ENCODE peak calls at places on chromosome 1, in seven cellular contexts. One of them, this sample, is unnamed.

GRCh38 chr1:230591676-230592075 is 50.6 kb upstream of the COG2 start:
- DNase-seq in mucosa of descending colon: no peak
- DNase-seq in SW480: no peak
- DNase-seq in hypothalamus: no peak
- DNase-seq in endothelial cell: no peak
- DNase-seq in brain microvascular endothelial cell: no peak
- DNase-seq in trophoblast cell: no peak
- DNase-seq in this sample: no peak

GRCh38 chr1:55725378-55725777 is 510.2 kb upstream of the USP24 start:
- DNase-seq in mucosa of descending colon: no peak
- DNase-seq in SW480: no peak
- DNase-seq in hypothalamus: no peak
- DNase-seq in endothelial cell: no peak
- DNase-seq in brain microvascular endothelial cell: peak
- DNase-seq in trophoblast cell: no peak
- DNase-seq in this sample: no peak

GRCh38 chr1:168696125-168696524 is 32.9 kb downstream of the DPT start:
- DNase-seq in mucosa of descending colon: no peak
- DNase-seq in SW480: no peak
- DNase-seq in hypothalamus: no peak
- DNase-seq in endothelial cell: no peak
- DNase-seq in brain microvascular endothelial cell: no peak
- DNase-seq in trophoblast cell: no peak
- DNase-seq in this sample: no peak

GRCh38 chr1:209770636-209771415 is 13.5 kb downstream of the C1orf74 start:
- DNase-seq in mucosa of descending colon: no peak
- DNase-seq in SW480: no peak
- DNase-seq in hypothalamus: no peak
- DNase-seq in endothelial cell: no peak
- DNase-seq in brain microvascular endothelial cell: no peak
- DNase-seq in trophoblast cell: no peak
- DNase-seq in this sample: no peak

GRCh38 chr1:212161231-212161781 is 123.9 kb upstream of the PPP2R5A start:
- DNase-seq in mucosa of descending colon: no peak
- DNase-seq in SW480: peak
- DNase-seq in hypothalamus: no peak
- DNase-seq in endothelial cell: no peak
- DNase-seq in brain microvascular endothelial cell: peak
- DNase-seq in trophoblast cell: no peak
- DNase-seq in this sample: no peak

GRCh38 chr1:78565393-78565792 is 54.9 kb upstream of the IFI44L start:
- DNase-seq in mucosa of descending colon: no peak
- DNase-seq in SW480: no peak
- DNase-seq in hypothalamus: no peak
- DNase-seq in endothelial cell: no peak
- DNase-seq in brain microvascular endothelial cell: no peak
- DNase-seq in trophoblast cell: no peak
- DNase-seq in this sample: no peak

GRCh38 chr1:111976332-111976731 is 13.1 kb downstream of the KCND3 start:
- DNase-seq in mucosa of descending colon: no peak
- DNase-seq in SW480: no peak
- DNase-seq in hypothalamus: no peak
- DNase-seq in endothelial cell: no peak
- DNase-seq in brain microvascular endothelial cell: no peak
- DNase-seq in trophoblast cell: no peak
- DNase-seq in this sample: no peak

GRCh38 chr1:241749924-241750695 is 97.9 kb upstream of the EXO1 start:
- DNase-seq in mucosa of descending colon: no peak
- DNase-seq in SW480: no peak
- DNase-seq in hypothalamus: no peak
- DNase-seq in endothelial cell: no peak
- DNase-seq in brain microvascular endothelial cell: no peak
- DNase-seq in trophoblast cell: peak
- DNase-seq in this sample: no peak

GRCh38 chr1:152441756-152442155 is 27.7 kb upstream of the CRNN start:
- DNase-seq in mucosa of descending colon: no peak
- DNase-seq in SW480: no peak
- DNase-seq in hypothalamus: no peak
- DNase-seq in endothelial cell: no peak
- DNase-seq in brain microvascular endothelial cell: no peak
- DNase-seq in trophoblast cell: no peak
- DNase-seq in this sample: no peak

GRCh38 chr1:84152649-84153056 is 8.6 kb downstream of the PRKACB start:
- DNase-seq in mucosa of descending colon: no peak
- DNase-seq in SW480: no peak
- DNase-seq in hypothalamus: no peak
- DNase-seq in endothelial cell: no peak
- DNase-seq in brain microvascular endothelial cell: no peak
- DNase-seq in trophoblast cell: no peak
- DNase-seq in this sample: no peak

GRCh38 chr1:36258960-36259344 is 34.7 kb downstream of the THRAP3 start:
- DNase-seq in mucosa of descending colon: no peak
- DNase-seq in SW480: no peak
- DNase-seq in hypothalamus: no peak
- DNase-seq in endothelial cell: no peak
- DNase-seq in brain microvascular endothelial cell: no peak
- DNase-seq in trophoblast cell: no peak
- DNase-seq in this sample: no peak

GRCh38 chr1:234683856-234684632 is 74.1 kb upstream of the IRF2BP2 start:
- DNase-seq in mucosa of descending colon: no peak
- DNase-seq in SW480: peak
- DNase-seq in hypothalamus: no peak
- DNase-seq in endothelial cell: no peak
- DNase-seq in brain microvascular endothelial cell: peak
- DNase-seq in trophoblast cell: peak
- DNase-seq in this sample: no peak

GRCh38 chr1:202966006-202966904 is 802 bp downstream of the CYB5R1 start:
- DNase-seq in mucosa of descending colon: no peak
- DNase-seq in SW480: no peak
- DNase-seq in hypothalamus: no peak
- DNase-seq in endothelial cell: no peak
- DNase-seq in brain microvascular endothelial cell: no peak
- DNase-seq in trophoblast cell: no peak
- DNase-seq in this sample: no peak

GRCh38 chr1:152932170-152932811 is 14.7 kb upstream of the SPRR5 start:
- DNase-seq in mucosa of descending colon: no peak
- DNase-seq in SW480: no peak
- DNase-seq in hypothalamus: no peak
- DNase-seq in endothelial cell: no peak
- DNase-seq in brain microvascular endothelial cell: no peak
- DNase-seq in trophoblast cell: no peak
- DNase-seq in this sample: no peak

GRCh38 chr1:70497152-70497551 is 86.1 kb downstream of the CTH start:
- DNase-seq in mucosa of descending colon: no peak
- DNase-seq in SW480: no peak
- DNase-seq in hypothalamus: no peak
- DNase-seq in endothelial cell: no peak
- DNase-seq in brain microvascular endothelial cell: no peak
- DNase-seq in trophoblast cell: no peak
- DNase-seq in this sample: no peak

GRCh38 chr1:30524840-30525617 is 198.4 kb downstream of the MATN1 start:
- DNase-seq in mucosa of descending colon: no peak
- DNase-seq in SW480: no peak
- DNase-seq in hypothalamus: no peak
- DNase-seq in endothelial cell: no peak
- DNase-seq in brain microvascular endothelial cell: no peak
- DNase-seq in trophoblast cell: no peak
- DNase-seq in this sample: no peak

GRCh38 chr1:156106624-156107488 is 7.7 kb upstream of the LMNA start:
- DNase-seq in mucosa of descending colon: peak
- DNase-seq in SW480: peak
- DNase-seq in hypothalamus: peak
- DNase-seq in endothelial cell: no peak
- DNase-seq in brain microvascular endothelial cell: no peak
- DNase-seq in trophoblast cell: no peak
- DNase-seq in this sample: no peak

GRCh38 chr1:94061513-94062443 is 59.2 kb downstream of the ABCA4 start:
- DNase-seq in mucosa of descending colon: peak
- DNase-seq in SW480: peak
- DNase-seq in hypothalamus: peak
- DNase-seq in endothelial cell: peak
- DNase-seq in brain microvascular endothelial cell: peak
- DNase-seq in trophoblast cell: peak
- DNase-seq in this sample: no peak

GRCh38 chr1:205811660-205812059 is 1.3 kb downstream of the SLC41A1 start:
- DNase-seq in mucosa of descending colon: no peak
- DNase-seq in SW480: no peak
- DNase-seq in hypothalamus: peak
- DNase-seq in endothelial cell: no peak
- DNase-seq in brain microvascular endothelial cell: peak
- DNase-seq in trophoblast cell: no peak
- DNase-seq in this sample: no peak

GRCh38 chr1:194289569-194290266 is 1103.3 kb upstream of the B3GALT2 start:
- DNase-seq in mucosa of descending colon: no peak
- DNase-seq in SW480: peak
- DNase-seq in hypothalamus: no peak
- DNase-seq in endothelial cell: no peak
- DNase-seq in brain microvascular endothelial cell: no peak
- DNase-seq in trophoblast cell: no peak
- DNase-seq in this sample: peak

GRCh38 chr1:84582802-84583587 is 8.8 kb upstream of the CTBS start:
- DNase-seq in mucosa of descending colon: no peak
- DNase-seq in SW480: peak
- DNase-seq in hypothalamus: no peak
- DNase-seq in endothelial cell: no peak
- DNase-seq in brain microvascular endothelial cell: no peak
- DNase-seq in trophoblast cell: no peak
- DNase-seq in this sample: no peak

GRCh38 chr1:35505911-35506798 is 51.0 kb downstream of the KIAA0319L start:
- DNase-seq in mucosa of descending colon: no peak
- DNase-seq in SW480: peak
- DNase-seq in hypothalamus: no peak
- DNase-seq in endothelial cell: no peak
- DNase-seq in brain microvascular endothelial cell: peak
- DNase-seq in trophoblast cell: peak
- DNase-seq in this sample: peak

GRCh38 chr1:45263132-45263531 is 56.7 kb upstream of the ZSWIM5 start:
- DNase-seq in mucosa of descending colon: no peak
- DNase-seq in SW480: no peak
- DNase-seq in hypothalamus: no peak
- DNase-seq in endothelial cell: no peak
- DNase-seq in brain microvascular endothelial cell: no peak
- DNase-seq in trophoblast cell: no peak
- DNase-seq in this sample: no peak

GRCh38 chr1:151386002-151386401 is 13.4 kb upstream of the PSMB4 start:
- DNase-seq in mucosa of descending colon: no peak
- DNase-seq in SW480: no peak
- DNase-seq in hypothalamus: no peak
- DNase-seq in endothelial cell: no peak
- DNase-seq in brain microvascular endothelial cell: no peak
- DNase-seq in trophoblast cell: no peak
- DNase-seq in this sample: no peak

GRCh38 chr1:206551985-206552325 is 44.6 kb downstream of the RASSF5 start:
- DNase-seq in mucosa of descending colon: no peak
- DNase-seq in SW480: no peak
- DNase-seq in hypothalamus: no peak
- DNase-seq in endothelial cell: no peak
- DNase-seq in brain microvascular endothelial cell: no peak
- DNase-seq in trophoblast cell: no peak
- DNase-seq in this sample: peak

GRCh38 chr1:56145524-56145923 is 433.8 kb downstream of the PLPP3 start:
- DNase-seq in mucosa of descending colon: no peak
- DNase-seq in SW480: no peak
- DNase-seq in hypothalamus: no peak
- DNase-seq in endothelial cell: no peak
- DNase-seq in brain microvascular endothelial cell: no peak
- DNase-seq in trophoblast cell: no peak
- DNase-seq in this sample: no peak

GRCh38 chr1:52904590-52905375 is 16.8 kb downstream of the ECHDC2 start:
- DNase-seq in mucosa of descending colon: peak
- DNase-seq in SW480: no peak
- DNase-seq in hypothalamus: no peak
- DNase-seq in endothelial cell: peak
- DNase-seq in brain microvascular endothelial cell: peak
- DNase-seq in trophoblast cell: no peak
- DNase-seq in this sample: no peak

GRCh38 chr1:167935252-167936067 is 1.0 kb upstream of the DCAF6 start:
- DNase-seq in mucosa of descending colon: peak
- DNase-seq in SW480: peak
- DNase-seq in hypothalamus: peak
- DNase-seq in endothelial cell: no peak
- DNase-seq in brain microvascular endothelial cell: peak
- DNase-seq in trophoblast cell: peak
- DNase-seq in this sample: peak

GRCh38 chr1:97603776-97604175 is 317.1 kb downstream of the DPYD start:
- DNase-seq in mucosa of descending colon: no peak
- DNase-seq in SW480: no peak
- DNase-seq in hypothalamus: no peak
- DNase-seq in endothelial cell: no peak
- DNase-seq in brain microvascular endothelial cell: no peak
- DNase-seq in trophoblast cell: no peak
- DNase-seq in this sample: no peak

GRCh38 chr1:106727171-106727570 is 329.3 kb upstream of the PRMT6 start:
- DNase-seq in mucosa of descending colon: no peak
- DNase-seq in SW480: no peak
- DNase-seq in hypothalamus: no peak
- DNase-seq in endothelial cell: no peak
- DNase-seq in brain microvascular endothelial cell: no peak
- DNase-seq in trophoblast cell: no peak
- DNase-seq in this sample: no peak

GRCh38 chr1:16903054-16903453 is 7.3 kb downstream of the RNU1-2 start:
- DNase-seq in mucosa of descending colon: peak
- DNase-seq in SW480: no peak
- DNase-seq in hypothalamus: no peak
- DNase-seq in endothelial cell: no peak
- DNase-seq in brain microvascular endothelial cell: peak
- DNase-seq in trophoblast cell: no peak
- DNase-seq in this sample: no peak

GRCh38 chr1:88595355-88595754 is 88.7 kb upstream of the PKN2 start:
- DNase-seq in mucosa of descending colon: no peak
- DNase-seq in SW480: peak
- DNase-seq in hypothalamus: no peak
- DNase-seq in endothelial cell: no peak
- DNase-seq in brain microvascular endothelial cell: peak
- DNase-seq in trophoblast cell: no peak
- DNase-seq in this sample: no peak

GRCh38 chr1:39835110-39835509 is 46.4 kb upstream of the BMP8B start:
- DNase-seq in mucosa of descending colon: no peak
- DNase-seq in SW480: no peak
- DNase-seq in hypothalamus: no peak
- DNase-seq in endothelial cell: no peak
- DNase-seq in brain microvascular endothelial cell: no peak
- DNase-seq in trophoblast cell: no peak
- DNase-seq in this sample: no peak

GRCh38 chr1:175563556-175563955 is 179.8 kb downstream of the TNR start:
- DNase-seq in mucosa of descending colon: no peak
- DNase-seq in SW480: no peak
- DNase-seq in hypothalamus: no peak
- DNase-seq in endothelial cell: no peak
- DNase-seq in brain microvascular endothelial cell: no peak
- DNase-seq in trophoblast cell: no peak
- DNase-seq in this sample: no peak

GRCh38 chr1:7535934-7536878 is 234.9 kb upstream of the VAMP3 start:
- DNase-seq in mucosa of descending colon: peak
- DNase-seq in SW480: no peak
- DNase-seq in hypothalamus: no peak
- DNase-seq in endothelial cell: no peak
- DNase-seq in brain microvascular endothelial cell: no peak
- DNase-seq in trophoblast cell: no peak
- DNase-seq in this sample: no peak

GRCh38 chr1:181251001-181251712 is 162.7 kb downstream of the IER5 start:
- DNase-seq in mucosa of descending colon: no peak
- DNase-seq in SW480: peak
- DNase-seq in hypothalamus: no peak
- DNase-seq in endothelial cell: no peak
- DNase-seq in brain microvascular endothelial cell: peak
- DNase-seq in trophoblast cell: no peak
- DNase-seq in this sample: no peak

GRCh38 chr1:199898654-199899053 is 128.9 kb upstream of the NR5A2 start:
- DNase-seq in mucosa of descending colon: no peak
- DNase-seq in SW480: no peak
- DNase-seq in hypothalamus: no peak
- DNase-seq in endothelial cell: no peak
- DNase-seq in brain microvascular endothelial cell: no peak
- DNase-seq in trophoblast cell: no peak
- DNase-seq in this sample: no peak

GRCh38 chr1:95625224-95625623 is 391.2 kb downstream of the RWDD3 start:
- DNase-seq in mucosa of descending colon: no peak
- DNase-seq in SW480: no peak
- DNase-seq in hypothalamus: no peak
- DNase-seq in endothelial cell: no peak
- DNase-seq in brain microvascular endothelial cell: no peak
- DNase-seq in trophoblast cell: no peak
- DNase-seq in this sample: no peak

This sample was measured in activated T-helper 2 cell treated with anti-CD3 and anti-CD28 coated beads, Interferon-gamma antibody, Interleukin-2, Interleukin-4, amounts not matched to agents 10 μg/mL and 5 μg/mL and 100 μg/mL, durations not matched to agents 14 hours and 24 hours and 36 hours.